ENCODE peak calls at places on chromosomes 6 and 20, in ten cellular contexts. Q is smooth muscle cell of the brain vasculature; T is BE2C; O is AG10803; E is brain microvascular endothelial cell; X is Calu3; L is CD4-positive, alpha-beta T cell; I is hypothalamus; B is NCI-H510A treated with DMSO at 0.1 percent for 48 hours; M is GM20000. S is an unnamed sample.

GRCh38 chr6:136491674-136492235 is 58.5 kb downstream of the MAP7 start:
- DNase-seq in Q (no peak), M (no peak), I (no peak), E (no peak), L (no peak), B (no peak), O (no peak), X (no peak), T (peak), S (no peak)

GRCh38 chr6:37141291-37142046 is 28.5 kb upstream of the PIM1 start:
- DNase-seq in B (no peak), M (no peak), T (no peak), Q (no peak), I (no peak), E (peak), O (peak), L (no peak), X (no peak), S (no peak)

GRCh38 chr6:125888989-125889656 is 67.4 kb upstream of the HINT3 start:
- DNase-seq in O (peak), I (no peak), Q (no peak), T (no peak), E (peak), X (peak), M (peak), B (no peak), L (no peak), S (no peak)

GRCh38 chr20:45157977-45158376 is 16.7 kb upstream of the PI3 start:
- DNase-seq in I (no peak), L (no peak), E (peak), B (no peak), O (peak), Q (no peak), M (no peak), T (no peak), X (peak), S (no peak)

GRCh38 chr6:89475634-89476033 is 42.7 kb downstream of the ANKRD6 start:
- DNase-seq in M (no peak), Q (no peak), E (peak), L (no peak), T (no peak), B (no peak), I (no peak), X (no peak), O (no peak), S (no peak)

GRCh38 chr20:16400249-16400648 is 173.0 kb downstream of the KIF16B start:
- DNase-seq in T (no peak), B (no peak), L (no peak), Q (no peak), I (no peak), O (no peak), E (no peak), X (no peak), M (no peak), S (no peak)

GRCh38 chr6:11288065-11288464 is 55.6 kb upstream of the NEDD9 start:
- DNase-seq in B (no peak), I (no peak), E (no peak), M (no peak), L (no peak), Q (no peak), T (no peak), X (peak), O (no peak), S (no peak)

GRCh38 chr6:14633453-14633852 is 515.9 kb downstream of the CD83 start:
- DNase-seq in O (no peak), B (no peak), L (no peak), I (no peak), X (no peak), Q (no peak), E (no peak), M (no peak), T (no peak), S (no peak)

GRCh38 chr20:33348136-33348937 is 53.0 kb downstream of the CDK5RAP1 start:
- DNase-seq in T (no peak), Q (no peak), B (no peak), M (no peak), O (no peak), E (no peak), X (no peak), I (no peak), L (no peak), S (no peak)

GRCh38 chr20:38957477-38957876 is 4.7 kb upstream of the DHX35 start:
- DNase-seq in B (no peak), L (no peak), X (no peak), E (no peak), T (no peak), O (no peak), I (no peak), M (no peak), Q (no peak), S (no peak)

GRCh38 chr20:23235173-23236027 is 115.2 kb upstream of the NXT1 start:
- DNase-seq in I (no peak), E (no peak), T (peak), O (peak), X (peak), Q (no peak), B (peak), M (peak), L (no peak), S (peak)

GRCh38 chr6:28208180-28208659 is 16.9 kb upstream of the ZSCAN9 start:
- DNase-seq in X (no peak), I (no peak), M (no peak), B (no peak), O (no peak), Q (no peak), E (no peak), T (no peak), L (no peak), S (no peak)

GRCh38 chr6:37990762-37991525 is 171.4 kb downstream of the ZFAND3 start:
- DNase-seq in B (no peak), I (no peak), L (no peak), X (no peak), T (no peak), Q (peak), M (no peak), O (peak), E (peak), S (no peak)

GRCh38 chr6:57283096-57283495 is 34.3 kb upstream of the PRIM2 start:
- DNase-seq in O (peak), M (no peak), X (no peak), L (no peak), Q (no peak), I (no peak), E (no peak), B (peak), T (no peak), S (no peak)

GRCh38 chr6:116556065-116556464 is 2.5 kb downstream of the CALHM4 start:
- DNase-seq in M (no peak), E (peak), I (no peak), X (no peak), L (no peak), T (no peak), O (peak), Q (no peak), B (no peak), S (no peak)

GRCh38 chr20:40763646-40764295 is 74.7 kb upstream of the MAFB start:
- DNase-seq in M (no peak), Q (no peak), X (no peak), O (peak), T (no peak), L (no peak), I (peak), B (no peak), E (no peak), S (no peak)

GRCh38 chr6:168226832-168227434 is 92.6 kb downstream of the DACT2 start:
- DNase-seq in X (no peak), Q (no peak), B (no peak), I (no peak), M (no peak), L (no peak), T (no peak), E (no peak), O (no peak), S (no peak)

GRCh38 chr6:136113736-136114173 is 136.4 kb downstream of the MTFR2 start:
- DNase-seq in O (peak), X (no peak), L (no peak), Q (no peak), T (peak), M (no peak), B (peak), I (no peak), E (peak), S (no peak)

GRCh38 chr6:100768816-100769351 is 112.2 kb downstream of the ASCC3 start:
- DNase-seq in X (no peak), I (no peak), Q (no peak), L (no peak), E (no peak), T (no peak), M (no peak), B (no peak), O (no peak), S (no peak)

GRCh38 chr6:33123732-33124524 is 48.1 kb downstream of the HLA-DPB1 start:
- DNase-seq in X (peak), Q (no peak), I (no peak), L (no peak), B (peak), E (no peak), O (peak), T (peak), M (no peak), S (no peak)

GRCh38 chr6:18451756-18452155 is 64.6 kb downstream of the RNF144B start:
- DNase-seq in T (no peak), X (no peak), M (no peak), O (no peak), Q (no peak), B (no peak), I (no peak), E (no peak), L (no peak), S (no peak)

GRCh38 chr6:19663479-19663878 is 173.7 kb upstream of the ID4 start:
- DNase-seq in X (no peak), O (no peak), I (no peak), T (no peak), L (no peak), M (no peak), Q (no peak), B (no peak), E (no peak), S (no peak)

GRCh38 chr20:39338977-39339376 is 376.8 kb downstream of the DHX35 start:
- DNase-seq in O (no peak), I (no peak), B (no peak), T (no peak), Q (no peak), L (no peak), X (no peak), E (no peak), M (peak), S (no peak)